ENCODE peak calls at places on chromosomes 7 and 10, in ten cellular contexts. Y is K562, Q is sigmoid colon, U is ovary, I is HepG2, G is suprapubic skin, Z is upper lobe of left lung, W is tibial nerve, M is GM12878, L is A549. J is an unnamed sample. For H3K4me1, the result is how much of the 10 kb centered on the place peaks cover.

GRCh38 chr7:55160539-55160938 is 141.7 kb downstream of the EGFR start:
- DNase-seq in Y (no peak), Q (no peak), U (no peak), I (no peak), G (no peak), Z (peak), W (no peak), M (no peak), L (no peak), J (no peak)

GRCh38 chr7:84021292-84021898 is 173.2 kb downstream of the SEMA3A start:
- DNase-seq in Y (no peak), Q (no peak), U (no peak), I (no peak), G (no peak), Z (no peak), W (no peak), M (no peak), L (no peak), J (no peak)

GRCh38 chr7:134480730-134481129 is 21.8 kb upstream of the AKR1B1 start:
- DNase-seq in Y (no peak), Q (no peak), U (no peak), I (peak), G (no peak), Z (no peak), W (no peak), M (no peak), L (peak), J (no peak)

GRCh38 chr10:28047061-28047460 is 48.2 kb upstream of the ODAD2 start:
- DNase-seq in Y (no peak), Q (no peak), U (no peak), I (no peak), G (no peak), Z (no peak), W (no peak), M (no peak), L (no peak), J (no peak)

GRCh38 chr7:131103997-131104396 is 223.7 kb upstream of the MKLN1 start:
- DNase-seq in Y (no peak), Q (no peak), U (no peak), I (no peak), G (no peak), Z (no peak), W (no peak), M (no peak), L (no peak), J (no peak)

GRCh38 chr7:75928600-75928939 is 13.6 kb downstream of the POR start:
- DNase-seq in Y (no peak), Q (no peak), U (no peak), I (no peak), G (no peak), Z (no peak), W (no peak), M (peak), L (no peak), J (no peak)

GRCh38 chr7:1059200-1060091 is 15.1 kb downstream of the GPR146 start:
- DNase-seq in Y (peak), Q (no peak), U (no peak), I (no peak), G (peak), Z (peak), W (no peak), M (peak), L (peak), J (peak)

GRCh38 chr7:101232141-101232821 is 5.3 kb downstream of the CLDN15 start:
- DNase-seq in Y (peak), Q (no peak), U (no peak), I (no peak), G (no peak), Z (peak), W (no peak), M (no peak), L (no peak), J (peak)

GRCh38 chr7:19665399-19666008 is 43.3 kb downstream of the POLR1F start:
- DNase-seq in Y (peak), Q (no peak), U (no peak), I (peak), G (no peak), Z (no peak), W (no peak), M (no peak), L (peak), J (no peak)

GRCh38 chr7:69663911-69664310 is 65.6 kb downstream of the AUTS2 start:
- DNase-seq in Y (no peak), Q (no peak), U (no peak), I (no peak), G (no peak), Z (no peak), W (no peak), M (no peak), L (no peak), J (no peak)

GRCh38 chr7:36021917-36022550 is 131.0 kb upstream of the EEPD1 start:
- DNase-seq in Y (no peak), Q (no peak), U (peak), I (no peak), G (no peak), Z (no peak), W (no peak), M (no peak), L (no peak), J (no peak)

GRCh38 chr10:16612148-16612742 is 90.6 kb upstream of the C1QL3 start:
- DNase-seq in Y (peak), Q (no peak), U (no peak), I (peak), G (no peak), Z (no peak), W (no peak), M (no peak), L (peak), J (no peak)

GRCh38 chr10:88896336-88897018 is 16.4 kb downstream of the STAMBPL1 start:
- DNase-seq in Y (no peak), Q (no peak), U (no peak), I (peak), G (no peak), Z (no peak), W (no peak), M (no peak), L (peak), J (no peak)

GRCh38 chr7:116673504-116673865 is 1.5 kb downstream of the MET start:
- DNase-seq in Y (no peak), Q (no peak), U (no peak), I (no peak), G (no peak), Z (no peak), W (no peak), M (no peak), L (no peak), J (no peak)

GRCh38 chr10:124545346-124545745 is 83.7 kb downstream of the LHPP start:
- DNase-seq in Y (no peak), Q (no peak), U (no peak), I (no peak), G (no peak), Z (no peak), W (no peak), M (no peak), L (no peak), J (no peak)

GRCh38 chr10:49611166-49611814 is 1.2 kb downstream of the SLC18A3 start:
- DNase-seq in Y (no peak), Q (peak), U (no peak), I (no peak), G (peak), Z (peak), W (no peak), M (no peak), L (no peak), J (no peak)

GRCh38 chr10:10778959-10779358 is 238.7 kb upstream of the CELF2 start:
- DNase-seq in Y (no peak), Q (no peak), U (no peak), I (no peak), G (no peak), Z (no peak), W (no peak), M (no peak), L (no peak), J (no peak)

GRCh38 chr7:91922857-91923256 is 17.8 kb upstream of the AKAP9 start:
- DNase-seq in Y (no peak), Q (no peak), U (no peak), I (no peak), G (no peak), Z (no peak), W (no peak), M (no peak), L (no peak), J (no peak)

GRCh38 chr10:122468220-122468922 is 7.0 kb downstream of the HTRA1 start:
- DNase-seq in Y (no peak), Q (no peak), U (no peak), I (no peak), G (no peak), Z (no peak), W (no peak), M (no peak), L (no peak), J (no peak)

GRCh38 chr7:75716992-75717626 is 21.6 kb downstream of the HIP1 start:
- DNase-seq in Y (no peak), Q (no peak), U (no peak), I (peak), G (peak), Z (no peak), W (no peak), M (no peak), L (peak), J (no peak)

GRCh38 chr10:100745882-100746412 is 565 bp downstream of the PAX2 start:
- DNase-seq in Y (no peak), Q (peak), U (no peak), I (no peak), G (no peak), Z (peak), W (no peak), M (no peak), L (no peak), J (no peak)
- H3K4me1 ChIP-seq in Y (under half), Q (under half), U (under half), I (under half), G (half or more), Z (under half), W (half or more), M (under half), L (under half), J (half or more)

DNA sequence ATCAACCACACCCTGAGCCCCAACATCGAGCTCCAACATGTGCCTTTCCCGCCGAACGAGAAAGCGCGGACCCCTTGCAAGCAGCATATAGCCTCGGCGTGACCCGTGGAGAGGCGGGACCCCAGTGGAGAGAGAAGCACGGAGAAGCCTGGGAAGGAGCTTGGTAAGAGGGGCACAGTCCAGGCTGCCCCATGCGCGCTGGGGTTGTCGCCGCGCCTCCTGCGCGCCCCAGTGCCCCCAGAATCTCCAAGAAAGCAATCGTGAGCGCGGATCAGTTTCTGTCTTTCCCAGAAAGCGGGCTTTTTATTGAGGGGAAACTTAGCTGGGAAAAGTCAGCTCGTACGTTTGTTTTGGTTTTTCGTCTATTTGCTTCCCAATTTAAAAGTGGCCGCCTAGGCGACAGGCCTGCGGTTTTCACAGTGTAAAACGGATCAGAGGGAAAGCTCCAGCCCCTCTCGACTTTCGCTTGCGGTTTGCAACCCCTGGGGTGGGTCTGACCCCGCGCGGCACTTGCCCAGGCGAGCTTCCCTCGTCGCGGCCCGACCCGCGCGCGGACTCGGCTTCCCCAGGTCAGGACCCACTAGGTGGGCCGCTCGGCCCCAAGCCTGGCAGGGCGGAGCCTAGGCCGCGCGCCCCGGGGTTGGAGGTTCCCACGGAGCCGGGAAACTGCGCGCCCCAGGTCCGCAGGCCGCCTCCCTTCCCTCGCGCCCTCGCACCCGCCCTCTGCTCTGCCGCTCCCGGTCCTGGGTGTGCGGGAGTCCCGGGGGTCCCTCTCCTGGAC is 31.1 kb downstream of the SKIDA1 start:
- DNase-seq in Y (no peak), Q (peak), U (peak), I (no peak), G (no peak), Z (peak), W (no peak), M (no peak), L (peak), J (no peak)
- TF ChIP-seq CTCF in Y (no peak), Q (no peak), U (peak), I (peak), G (no peak), Z (peak), W (no peak), M (no peak), L (no peak), J (no peak)

DNA sequence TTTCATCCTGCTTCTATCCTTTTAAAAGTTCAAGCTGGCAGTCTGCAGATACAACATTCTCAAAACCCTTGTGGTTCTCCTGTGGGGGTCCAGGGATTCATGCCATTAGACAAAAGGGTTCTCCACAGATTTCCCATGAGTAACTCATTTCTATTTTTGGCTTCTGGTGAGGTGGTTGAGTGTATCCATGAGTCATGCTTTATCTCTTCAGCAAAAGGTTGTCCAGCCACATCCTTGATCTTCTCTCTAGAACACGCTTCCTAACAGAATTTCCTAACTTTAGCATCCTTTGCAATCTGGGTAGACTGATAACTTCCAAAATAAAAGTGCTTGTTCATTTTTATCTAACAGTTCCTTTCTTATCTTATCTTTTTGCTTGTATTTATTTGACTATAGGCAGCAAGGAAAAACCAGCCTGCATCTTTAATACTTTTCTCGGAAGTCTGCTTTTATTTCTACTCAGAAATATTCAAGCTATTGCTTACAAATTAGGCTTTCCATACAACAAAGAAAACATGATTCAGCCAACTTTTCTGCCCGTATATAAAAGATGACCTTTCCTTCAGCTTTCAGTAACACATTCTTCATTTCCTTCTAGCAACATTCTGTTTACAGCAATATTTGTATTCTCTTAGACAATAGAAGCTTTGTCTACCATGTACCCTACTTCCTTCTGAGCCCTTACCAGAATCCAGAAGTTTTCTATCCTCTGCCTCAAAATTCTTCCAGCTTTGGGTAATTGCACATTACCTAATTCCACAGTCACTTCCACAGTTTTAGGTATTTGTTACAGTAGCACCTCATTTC is 79.3 kb upstream of the IL6 start:
- DNase-seq in Y (peak), Q (no peak), U (no peak), I (no peak), G (no peak), Z (no peak), W (no peak), M (no peak), L (no peak), J (no peak)
- TF ChIP-seq EP300 in Y (peak), Q (no peak), U (no peak), I (no peak), G (no peak), Z (no peak), W (no peak), M (no peak), L (no peak), J (no peak)

GRCh38 chr7:30026229-30027064 is at the start of gene FKBP14:
- DNase-seq in Y (peak), Q (peak), U (peak), I (peak), G (peak), Z (peak), W (peak), M (peak), L (peak), J (peak)
- H3K4me1 ChIP-seq in Y (under half), Q (under half), U (under half), I (half or more), G (under half), Z (under half), W (under half), M (under half), L (under half), J (half or more)

DNA sequence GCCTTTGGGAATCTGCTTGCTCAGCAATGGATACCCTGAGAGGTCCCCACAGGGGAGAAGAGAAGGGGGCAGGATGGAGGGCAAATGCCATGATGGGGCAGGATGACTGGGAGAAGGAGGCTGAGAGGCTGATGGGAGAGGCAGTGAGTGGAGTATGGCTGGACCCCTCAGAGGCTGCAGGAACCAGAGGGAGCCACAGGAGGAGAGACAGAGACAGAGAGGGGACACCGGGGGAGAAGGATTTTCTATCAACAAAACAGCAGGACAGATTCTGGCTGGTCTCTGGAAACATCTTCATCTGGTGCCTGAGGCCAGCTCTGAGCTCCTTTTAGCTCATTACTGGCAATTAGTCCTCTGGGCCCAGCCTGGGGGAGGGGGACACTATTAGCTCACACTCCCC is 80.9 kb upstream of the PAX2 start:
- DNase-seq in Y (no peak), Q (no peak), U (no peak), I (no peak), G (no peak), Z (no peak), W (no peak), M (no peak), L (no peak), J (no peak)
- TF ChIP-seq CTCF in Y (no peak), Q (no peak), U (no peak), I (no peak), G (no peak), Z (no peak), W (no peak), M (no peak), L (no peak), J (no peak)

DNA sequence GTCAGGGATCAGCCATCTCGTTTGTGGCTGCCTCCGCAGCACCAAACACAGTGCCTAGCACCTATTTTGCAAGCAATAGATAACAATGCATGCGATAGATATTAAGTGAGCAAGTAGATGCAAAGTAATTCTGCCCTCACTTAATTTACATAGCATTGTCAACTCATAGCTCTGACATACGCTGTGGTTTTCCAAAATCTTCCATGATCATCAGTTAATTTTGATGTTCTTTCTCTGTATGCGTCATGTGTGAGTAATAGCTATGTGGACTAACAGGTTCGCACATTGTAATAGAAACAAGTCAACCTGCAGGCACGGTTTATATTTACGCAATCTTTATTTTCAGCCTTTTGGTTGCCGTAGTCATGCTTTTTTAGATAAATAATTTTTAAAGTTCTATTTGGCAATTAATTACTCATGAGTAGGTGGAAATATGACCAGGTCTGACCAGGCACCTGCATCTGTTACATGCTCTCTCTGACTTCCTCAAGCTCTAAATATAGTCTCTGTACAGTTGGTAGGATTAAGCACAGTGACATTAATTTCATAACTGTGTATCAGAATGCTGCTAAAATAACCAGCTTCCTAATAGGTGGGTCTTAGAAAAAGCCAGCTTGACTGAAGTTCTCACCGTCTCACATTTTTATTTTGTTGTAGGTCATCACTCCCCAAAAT is 13.3 kb downstream of the MAP3K8 start:
- DNase-seq in Y (no peak), Q (no peak), U (no peak), I (no peak), G (no peak), Z (no peak), W (no peak), M (no peak), L (no peak), J (no peak)
- TF ChIP-seq EP300 in Y (no peak), Q (no peak), U (no peak), I (no peak), G (no peak), Z (no peak), W (no peak), M (no peak), L (no peak), J (no peak)

DNA sequence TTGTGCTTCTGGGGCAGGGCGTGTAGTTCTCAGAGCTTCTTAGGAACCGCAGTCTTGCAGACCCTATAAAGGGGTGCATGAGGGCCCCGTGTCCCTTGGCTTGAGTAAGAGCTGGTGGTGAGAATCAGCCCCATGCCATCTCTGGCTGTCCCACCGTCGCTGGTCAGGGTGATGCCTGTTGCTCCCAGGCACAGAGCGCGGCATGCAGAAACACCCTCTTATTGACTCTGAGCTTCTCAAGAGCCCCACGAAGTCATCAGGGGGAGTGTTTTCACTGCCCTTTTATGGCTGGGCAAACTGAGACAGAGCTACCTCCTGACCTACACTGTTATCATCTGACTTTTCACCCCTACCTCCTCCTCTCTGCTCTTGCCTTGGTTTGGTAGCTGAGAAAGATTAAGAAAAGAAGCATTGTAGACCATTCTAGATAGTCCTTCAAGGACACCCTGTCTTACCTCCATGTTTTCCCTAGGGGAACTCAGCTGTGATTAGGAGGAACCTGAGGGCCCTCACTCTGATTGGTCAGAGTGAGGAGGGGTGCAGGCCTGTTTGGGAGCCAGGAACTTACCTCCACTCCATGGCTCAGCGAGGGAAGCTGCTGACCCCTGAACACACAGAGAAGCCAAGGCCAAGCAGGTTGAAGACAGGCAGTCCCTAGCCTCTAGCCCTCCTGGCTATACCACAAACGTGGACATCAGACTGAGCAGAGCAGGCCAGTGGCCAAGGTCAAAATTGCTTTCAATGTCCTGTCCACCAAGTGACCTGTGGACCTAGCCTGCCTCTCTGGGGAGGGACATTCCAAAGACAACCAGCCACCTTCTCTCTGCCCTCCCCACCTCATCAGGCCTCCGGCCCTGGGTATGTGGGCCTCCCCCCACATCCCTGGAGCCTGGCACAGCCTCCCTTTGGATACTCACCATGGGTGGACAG is 17.6 kb downstream of the UNC5B start:
- DNase-seq in Y (no peak), Q (peak), U (no peak), I (no peak), G (no peak), Z (no peak), W (no peak), M (no peak), L (no peak), J (no peak)
- H3K4me1 ChIP-seq in Y (under half), Q (under half), U (under half), I (under half), G (under half), Z (half or more), W (under half), M (under half), L (under half), J (under half)

J was measured in stomach.